ENCODE peak calls at places on chromosomes 2 and 18, in six cellular contexts. One of them, this sample, is unnamed.
A peak's percentile ranks its signal among the peaks of the same experiment; 100 is the strongest.

GRCh38 chr2:117980381-117980780 is 33.5 kb downstream of the CCDC93 start:
- DNase-seq in spleen: no peak
- DNase-seq in brain microvascular endothelial cell: peak; percentile 53
- DNase-seq in pancreas: no peak
- DNase-seq in thoracic aorta: no peak
- DNase-seq in heart left ventricle: no peak
- DNase-seq in this sample: no peak

GRCh38 chr2:17576802-17577201 is 36.3 kb downstream of the VSNL1 start:
- DNase-seq in spleen: no peak
- DNase-seq in brain microvascular endothelial cell: no peak
- DNase-seq in pancreas: no peak
- DNase-seq in thoracic aorta: no peak
- DNase-seq in heart left ventricle: no peak
- DNase-seq in this sample: no peak

GRCh38 chr2:147026664-147027278 is 818.1 kb upstream of the ACVR2A start:
- DNase-seq in spleen: no peak
- DNase-seq in brain microvascular endothelial cell: peak; percentile 67
- DNase-seq in pancreas: no peak
- DNase-seq in thoracic aorta: no peak
- DNase-seq in heart left ventricle: no peak
- DNase-seq in this sample: no peak

GRCh38 chr2:118094503-118094902 is 6.2 kb downstream of the INSIG2 start:
- DNase-seq in spleen: no peak
- DNase-seq in brain microvascular endothelial cell: no peak
- DNase-seq in pancreas: no peak
- DNase-seq in thoracic aorta: no peak
- DNase-seq in heart left ventricle: no peak
- DNase-seq in this sample: peak; percentile 8

GRCh38 chr2:188276255-188276654 is 15.4 kb upstream of the GULP1 start:
- DNase-seq in spleen: no peak
- DNase-seq in brain microvascular endothelial cell: no peak
- DNase-seq in pancreas: no peak
- DNase-seq in thoracic aorta: no peak
- DNase-seq in heart left ventricle: no peak
- DNase-seq in this sample: no peak

GRCh38 chr2:33166287-33166881 is 219.6 kb downstream of the LTBP1 start:
- DNase-seq in spleen: no peak
- DNase-seq in brain microvascular endothelial cell: no peak
- DNase-seq in pancreas: no peak
- DNase-seq in thoracic aorta: no peak
- DNase-seq in heart left ventricle: no peak
- DNase-seq in this sample: no peak

GRCh38 chr18:67525328-67526110 is 9.0 kb upstream of the DSEL start:
- DNase-seq in spleen: no peak
- DNase-seq in brain microvascular endothelial cell: peak; percentile 95
- DNase-seq in pancreas: peak; percentile 58
- DNase-seq in thoracic aorta: no peak
- DNase-seq in heart left ventricle: peak; percentile 55
- DNase-seq in this sample: no peak

GRCh38 chr2:230459213-230459612 is 43.2 kb downstream of the SP100 start:
- DNase-seq in spleen: no peak
- DNase-seq in brain microvascular endothelial cell: no peak
- DNase-seq in pancreas: no peak
- DNase-seq in thoracic aorta: no peak
- DNase-seq in heart left ventricle: no peak
- DNase-seq in this sample: no peak

GRCh38 chr2:177812713-177813396 is 259.7 kb downstream of the PDE11A start:
- DNase-seq in spleen: no peak
- DNase-seq in brain microvascular endothelial cell: no peak
- DNase-seq in pancreas: no peak
- DNase-seq in thoracic aorta: no peak
- DNase-seq in heart left ventricle: no peak
- DNase-seq in this sample: no peak

GRCh38 chr2:134482766-134483340 is 229.0 kb downstream of the MGAT5 start:
- DNase-seq in spleen: no peak
- DNase-seq in brain microvascular endothelial cell: no peak
- DNase-seq in pancreas: no peak
- DNase-seq in thoracic aorta: no peak
- DNase-seq in heart left ventricle: peak; percentile 11
- DNase-seq in this sample: no peak

GRCh38 chr18:80147418-80148315 is 38.6 kb downstream of the ADNP2 start:
- DNase-seq in spleen: peak; percentile 91
- DNase-seq in brain microvascular endothelial cell: peak; percentile 80
- DNase-seq in pancreas: peak; percentile 84
- DNase-seq in thoracic aorta: peak; percentile 51
- DNase-seq in heart left ventricle: peak; percentile 91
- DNase-seq in this sample: peak; percentile 62

GRCh38 chr2:52918551-52918950 is 849.1 kb upstream of the CHAC2 start:
- DNase-seq in spleen: no peak
- DNase-seq in brain microvascular endothelial cell: peak; percentile 78
- DNase-seq in pancreas: no peak
- DNase-seq in thoracic aorta: no peak
- DNase-seq in heart left ventricle: no peak
- DNase-seq in this sample: no peak

GRCh38 chr2:27189989-27190388 is 21.9 kb upstream of the ATRAID start:
- DNase-seq in spleen: no peak
- DNase-seq in brain microvascular endothelial cell: no peak
- DNase-seq in pancreas: no peak
- DNase-seq in thoracic aorta: no peak
- DNase-seq in heart left ventricle: no peak
- DNase-seq in this sample: no peak

GRCh38 chr2:94759211-94759610 is 112.0 kb upstream of the TEKT4 start:
- DNase-seq in spleen: no peak
- DNase-seq in brain microvascular endothelial cell: no peak
- DNase-seq in pancreas: no peak
- DNase-seq in thoracic aorta: no peak
- DNase-seq in heart left ventricle: no peak
- DNase-seq in this sample: no peak

GRCh38 chr2:219560037-219560892 is 11.1 kb downstream of the OBSL1 start:
- DNase-seq in spleen: no peak
- DNase-seq in brain microvascular endothelial cell: no peak
- DNase-seq in pancreas: no peak
- DNase-seq in thoracic aorta: no peak
- DNase-seq in heart left ventricle: no peak
- DNase-seq in this sample: peak; percentile 37

GRCh38 chr2:240930096-240930630 is 24.0 kb downstream of the CROCC2 start:
- DNase-seq in spleen: no peak
- DNase-seq in brain microvascular endothelial cell: no peak
- DNase-seq in pancreas: peak; percentile 5
- DNase-seq in thoracic aorta: no peak
- DNase-seq in heart left ventricle: no peak
- DNase-seq in this sample: no peak

GRCh38 chr2:234422895-234423505 is 73.9 kb downstream of the ARL4C start:
- DNase-seq in spleen: peak; percentile 83
- DNase-seq in brain microvascular endothelial cell: peak; percentile 45
- DNase-seq in pancreas: no peak
- DNase-seq in thoracic aorta: no peak
- DNase-seq in heart left ventricle: no peak
- DNase-seq in this sample: peak; percentile 82

GRCh38 chr2:218399391-218400166 is at the start of gene CTDSP1:
- DNase-seq in spleen: peak; percentile 99
- DNase-seq in brain microvascular endothelial cell: peak; percentile 97
- DNase-seq in pancreas: peak; percentile 97
- DNase-seq in thoracic aorta: peak; percentile 88
- DNase-seq in heart left ventricle: peak; percentile 98
- DNase-seq in this sample: peak; percentile 92

GRCh38 chr2:216500572-216500971 is 1.9 kb downstream of the RPL37A start:
- DNase-seq in spleen: no peak
- DNase-seq in brain microvascular endothelial cell: no peak
- DNase-seq in pancreas: no peak
- DNase-seq in thoracic aorta: no peak
- DNase-seq in heart left ventricle: no peak
- DNase-seq in this sample: no peak

GRCh38 chr2:216498418-216499413 is at the start of gene RPL37A:
- DNase-seq in spleen: peak; percentile 97
- DNase-seq in brain microvascular endothelial cell: peak; percentile 94
- DNase-seq in pancreas: peak; percentile 93
- DNase-seq in thoracic aorta: peak; percentile 71
- DNase-seq in heart left ventricle: peak; percentile 94
- DNase-seq in this sample: peak; percentile 90

GRCh38 chr2:216497808-216498366 is 757 bp upstream of the RPL37A start:
- DNase-seq in spleen: no peak
- DNase-seq in brain microvascular endothelial cell: no peak
- DNase-seq in pancreas: no peak
- DNase-seq in thoracic aorta: no peak
- DNase-seq in heart left ventricle: no peak
- DNase-seq in this sample: no peak

GRCh38 chr2:216501854-216502253 is 3.2 kb downstream of the RPL37A start:
- DNase-seq in spleen: no peak
- DNase-seq in brain microvascular endothelial cell: no peak
- DNase-seq in pancreas: no peak
- DNase-seq in thoracic aorta: no peak
- DNase-seq in heart left ventricle: no peak
- DNase-seq in this sample: no peak

DNA sequence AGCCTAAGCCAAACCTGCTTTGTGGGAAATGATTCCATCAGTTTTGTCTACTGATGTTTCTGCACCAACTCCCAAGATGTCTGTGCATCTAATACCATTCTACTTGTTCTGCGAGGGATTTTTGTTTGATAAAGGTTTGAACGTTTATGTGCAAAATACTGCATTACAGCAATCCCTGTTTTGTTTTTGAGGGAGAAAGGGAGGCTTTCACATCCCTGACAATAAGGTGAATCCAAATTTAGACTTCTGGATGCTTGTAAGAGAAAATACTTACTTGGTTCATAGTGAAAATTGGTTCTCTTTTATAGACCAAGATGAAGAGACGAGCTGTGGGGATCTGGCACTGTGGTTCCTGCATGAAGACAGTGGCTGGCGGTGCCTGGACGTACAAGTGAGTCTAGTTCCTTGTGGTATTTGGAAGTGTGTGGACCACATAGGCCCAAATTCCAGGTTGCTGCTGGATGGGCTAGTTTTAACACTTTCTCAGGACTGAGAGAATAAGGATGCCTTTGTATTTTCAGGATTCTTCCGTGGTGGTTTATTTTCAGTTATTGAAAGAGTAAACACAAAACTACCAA is 1.1 kb downstream of the RPL37A start:
- DNase-seq in spleen: no peak
- DNase-seq in brain microvascular endothelial cell: peak; percentile 31
- DNase-seq in pancreas: no peak
- DNase-seq in thoracic aorta: no peak
- DNase-seq in heart left ventricle: no peak
- DNase-seq in this sample: no peak
- H3K36me3 ChIP-seq in spleen: peaks cover 55% of the 10 kb centered on the region
- H3K36me3 ChIP-seq in brain microvascular endothelial cell: peaks cover 54% of the 10 kb centered on the region
- H3K36me3 ChIP-seq in pancreas: peaks cover 30% of the 10 kb centered on the region
- H3K36me3 ChIP-seq in thoracic aorta: peaks cover 23% of the 10 kb centered on the region
- H3K36me3 ChIP-seq in heart left ventricle: peaks cover 45% of the 10 kb centered on the region
- H3K36me3 ChIP-seq in this sample: peaks cover 39% of the 10 kb centered on the region

GRCh38 chr2:128306081-128306930 is 12.4 kb downstream of the HS6ST1 start:
- DNase-seq in spleen: no peak
- DNase-seq in brain microvascular endothelial cell: peak; percentile 96
- DNase-seq in pancreas: peak; percentile 57
- DNase-seq in thoracic aorta: no peak
- DNase-seq in heart left ventricle: no peak
- DNase-seq in this sample: no peak
- H3K27ac ChIP-seq in spleen: no peak overlapping the region
- H3K27ac ChIP-seq in brain microvascular endothelial cell: peak overlapping the region; percentile 84
- H3K27ac ChIP-seq in pancreas: peak overlapping the region; percentile 62
- H3K27ac ChIP-seq in thoracic aorta: no peak overlapping the region
- H3K27ac ChIP-seq in heart left ventricle: no peak overlapping the region
- H3K27ac ChIP-seq in this sample: no peak overlapping the region

GRCh38 chr2:3428577-3428976 is 49.1 kb downstream of the TRAPPC12 start:
- DNase-seq in spleen: no peak
- DNase-seq in brain microvascular endothelial cell: no peak
- DNase-seq in pancreas: no peak
- DNase-seq in thoracic aorta: no peak
- DNase-seq in heart left ventricle: no peak
- DNase-seq in this sample: no peak

GRCh38 chr2:3429068-3429610 is 49.6 kb downstream of the TRAPPC12 start:
- DNase-seq in spleen: no peak
- DNase-seq in brain microvascular endothelial cell: peak; percentile 61
- DNase-seq in pancreas: no peak
- DNase-seq in thoracic aorta: no peak
- DNase-seq in heart left ventricle: no peak
- DNase-seq in this sample: no peak

GRCh38 chr2:3427272-3427671 is 47.8 kb downstream of the TRAPPC12 start:
- DNase-seq in spleen: no peak
- DNase-seq in brain microvascular endothelial cell: no peak
- DNase-seq in pancreas: no peak
- DNase-seq in thoracic aorta: no peak
- DNase-seq in heart left ventricle: no peak
- DNase-seq in this sample: no peak

GRCh38 chr2:3424171-3424795 is 44.8 kb downstream of the TRAPPC12 start:
- DNase-seq in spleen: no peak
- DNase-seq in brain microvascular endothelial cell: no peak
- DNase-seq in pancreas: no peak
- DNase-seq in thoracic aorta: no peak
- DNase-seq in heart left ventricle: no peak
- DNase-seq in this sample: no peak

DNA sequence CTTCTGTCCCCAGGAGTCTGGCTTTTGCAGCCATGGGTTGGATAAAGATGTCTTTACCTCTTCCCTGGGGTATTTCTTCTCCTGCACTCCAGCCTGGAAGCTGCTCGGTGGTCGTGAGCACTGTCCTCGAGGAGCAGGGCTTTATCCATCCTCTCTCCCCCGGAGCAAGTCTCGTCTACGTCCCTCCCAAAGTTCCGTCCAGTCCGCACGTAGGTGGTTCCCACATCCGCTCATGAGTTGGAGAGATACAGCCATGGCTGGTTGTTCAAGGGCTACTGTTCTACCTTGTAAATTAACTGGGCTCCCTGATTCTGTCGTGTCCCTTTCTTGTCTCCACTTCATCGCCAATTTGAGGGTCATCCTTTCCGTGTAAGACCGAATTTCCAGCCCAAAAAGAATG is 47.1 kb downstream of the TRAPPC12 start:
- DNase-seq in spleen: no peak
- DNase-seq in brain microvascular endothelial cell: no peak
- DNase-seq in pancreas: no peak
- DNase-seq in thoracic aorta: no peak
- DNase-seq in heart left ventricle: no peak
- DNase-seq in this sample: no peak
- H3K36me3 ChIP-seq in spleen: peaks cover 99% of the 10 kb centered on the region
- H3K36me3 ChIP-seq in brain microvascular endothelial cell: peaks cover 45% of the 10 kb centered on the region
- H3K36me3 ChIP-seq in pancreas: peaks cover 9% of the 10 kb centered on the region
- H3K36me3 ChIP-seq in thoracic aorta: peaks cover 14% of the 10 kb centered on the region
- H3K36me3 ChIP-seq in heart left ventricle: peaks cover 49% of the 10 kb centered on the region
- H3K36me3 ChIP-seq in this sample: peaks cover 37% of the 10 kb centered on the region

GRCh38 chr18:76445741-76446232 is 49.3 kb downstream of the ZNF516 start:
- DNase-seq in spleen: peak; percentile 72
- DNase-seq in brain microvascular endothelial cell: no peak
- DNase-seq in pancreas: no peak
- DNase-seq in thoracic aorta: no peak
- DNase-seq in heart left ventricle: peak; percentile 17
- DNase-seq in this sample: no peak
- H3K27ac ChIP-seq in spleen: peak overlapping the region; percentile 32
- H3K27ac ChIP-seq in brain microvascular endothelial cell: peak overlapping the region; percentile 65
- H3K27ac ChIP-seq in pancreas: no peak overlapping the region
- H3K27ac ChIP-seq in thoracic aorta: no peak overlapping the region
- H3K27ac ChIP-seq in heart left ventricle: no peak overlapping the region
- H3K27ac ChIP-seq in this sample: no peak overlapping the region